ENCODE peak calls at places on chromosomes 2 and 18, in six cellular contexts. L is upper lobe of left lung, D is body of pancreas, U is GM23248, G is tibial nerve, C is cardiac muscle cell. P is an unnamed sample. For H3K4me1, the result is how much of the 10 kb centered on the place peaks cover.

GRCh38 chr2:54161660-54162059 is 46.2 kb downstream of the ACYP2 start:
- DNase-seq in L (no peak), D (no peak), U (peak), G (no peak), C (no peak), P (no peak)

GRCh38 chr2:191910518-191910917 is 63.6 kb upstream of the CAVIN2 start:
- DNase-seq in L (no peak), D (no peak), U (peak), G (no peak), C (no peak), P (no peak)

GRCh38 chr2:221501883-221502269 is 70.2 kb downstream of the EPHA4 start:
- DNase-seq in L (no peak), D (no peak), U (no peak), G (no peak), C (no peak), P (no peak)

GRCh38 chr2:126413079-126413478 is 242.9 kb upstream of the GYPC start:
- DNase-seq in L (no peak), D (no peak), U (no peak), G (no peak), C (no peak), P (no peak)

GRCh38 chr2:236823976-236824375 is 254.4 kb downstream of the ACKR3 start:
- DNase-seq in L (no peak), D (no peak), U (no peak), G (no peak), C (no peak), P (no peak)

GRCh38 chr18:12321331-12321730 is 13.3 kb downstream of the TUBB6 start:
- DNase-seq in L (no peak), D (no peak), U (peak), G (no peak), C (no peak), P (no peak)

GRCh38 chr2:46461716-46462171 is 17.6 kb upstream of the TMEM247 start:
- DNase-seq in L (no peak), D (no peak), U (no peak), G (no peak), C (no peak), P (no peak)

GRCh38 chr2:172864182-172864581 is 128.5 kb downstream of the RAPGEF4 start:
- DNase-seq in L (no peak), D (peak), U (peak), G (peak), C (peak), P (peak)

GRCh38 chr2:108570416-108570815 is 36.1 kb downstream of the LIMS1 start:
- DNase-seq in L (no peak), D (no peak), U (peak), G (no peak), C (no peak), P (no peak)
- H3K4me1 ChIP-seq in L (under half), D (under half), U (half or more), G (under half), C (under half), P (under half)

GRCh38 chr2:24009680-24010476 is at the start of gene MFSD2B:
- DNase-seq in L (peak), D (no peak), U (peak), G (no peak), C (peak), P (no peak)
- H3K4me3 ChIP-seq in L (peak), D (no peak), U (peak), G (peak), C (peak), P (peak)

DNA sequence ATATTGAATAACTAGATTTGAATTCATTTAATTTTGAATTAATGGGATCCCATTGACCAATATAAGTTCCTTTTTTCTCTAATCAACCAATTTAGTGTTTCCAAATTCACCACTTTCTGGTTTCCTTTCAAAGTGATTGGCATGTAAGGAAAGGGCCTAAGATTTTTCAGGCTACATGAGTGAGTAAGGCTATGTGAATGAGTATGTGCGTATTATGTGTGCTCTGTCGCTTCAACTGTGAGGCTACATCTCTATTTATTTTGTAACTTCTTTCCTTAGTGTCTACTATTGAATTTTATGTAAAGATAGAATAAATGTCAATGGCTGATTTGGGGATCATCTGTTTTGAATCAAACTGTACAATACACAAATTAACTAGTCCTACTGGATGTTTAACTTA is 110.7 kb downstream of the ABCA12 start:
- DNase-seq in L (no peak), D (no peak), U (peak), G (no peak), C (no peak), P (no peak)
- H3K27ac ChIP-seq in L (no peak), D (no peak), U (no peak), G (no peak), C (no peak), P (no peak)

GRCh38 chr2:160387558-160388262 is 105.9 kb downstream of the RBMS1 start:
- DNase-seq in L (no peak), D (peak), U (peak), G (peak), C (peak), P (no peak)
- H3K4me1 ChIP-seq in L (under half), D (under half), U (half or more), G (under half), C (under half), P (under half)

GRCh38 chr2:225765845-225766244 is 366.3 kb downstream of the NYAP2 start:
- DNase-seq in L (no peak), D (no peak), U (no peak), G (no peak), C (no peak), P (no peak)

GRCh38 chr2:225768741-225769140 is 369.2 kb downstream of the NYAP2 start:
- DNase-seq in L (no peak), D (no peak), U (no peak), G (no peak), C (no peak), P (no peak)

GRCh38 chr2:225763711-225764110 is 364.2 kb downstream of the NYAP2 start:
- DNase-seq in L (no peak), D (no peak), U (no peak), G (no peak), C (no peak), P (no peak)

GRCh38 chr2:225764346-225764745 is 364.8 kb downstream of the NYAP2 start:
- DNase-seq in L (no peak), D (no peak), U (no peak), G (no peak), C (no peak), P (no peak)

GRCh38 chr2:225766431-225766830 is 366.9 kb downstream of the NYAP2 start:
- DNase-seq in L (no peak), D (no peak), U (no peak), G (no peak), C (no peak), P (no peak)
- H3K4me3 ChIP-seq in L (no peak), D (no peak), U (no peak), G (no peak), C (no peak), P (no peak)

DNA sequence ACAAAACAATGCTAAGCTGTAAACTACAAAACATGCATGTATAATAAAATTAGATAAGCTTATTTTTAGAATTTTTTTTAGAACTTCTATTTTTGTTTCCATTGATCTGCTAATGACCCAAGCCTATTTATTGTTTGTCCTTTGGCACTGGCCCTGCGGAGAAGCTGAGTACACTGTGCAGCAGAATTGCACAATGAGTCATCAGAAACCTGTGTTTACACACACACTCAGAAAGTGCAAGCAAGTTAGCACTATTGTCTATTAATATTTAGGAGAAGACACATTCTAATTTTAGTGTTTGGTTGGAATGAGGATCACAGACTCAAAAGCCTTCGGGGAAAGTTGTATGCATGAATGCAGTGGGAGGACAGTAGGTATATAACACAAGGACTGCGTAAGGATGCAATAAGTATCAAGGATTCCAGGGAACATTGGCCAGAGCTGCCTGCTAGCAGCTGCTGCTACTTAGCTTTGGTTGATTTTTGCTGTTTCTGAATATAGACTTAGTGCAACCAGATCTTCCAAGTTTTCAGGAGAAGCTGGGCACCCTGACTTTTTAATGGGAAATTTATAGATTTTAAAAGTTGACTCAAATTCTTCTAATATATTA is 128.2 kb downstream of the KCNH7 start:
- DNase-seq in L (no peak), D (peak), U (no peak), G (no peak), C (no peak), P (no peak)
- H3K27ac ChIP-seq in L (no peak), D (peak), U (no peak), G (no peak), C (no peak), P (no peak)

GRCh38 chr18:79459946-79460345 is 64.2 kb downstream of the NFATC1 start:
- DNase-seq in L (peak), D (no peak), U (no peak), G (no peak), C (no peak), P (no peak)

GRCh38 chr18:79458917-79459803 is 63.4 kb downstream of the NFATC1 start:
- DNase-seq in L (peak), D (no peak), U (no peak), G (no peak), C (no peak), P (no peak)

GRCh38 chr18:79461627-79462026 is 65.9 kb downstream of the NFATC1 start:
- DNase-seq in L (peak), D (no peak), U (no peak), G (no peak), C (no peak), P (no peak)

GRCh38 chr18:79458131-79458838 is 62.6 kb downstream of the NFATC1 start:
- DNase-seq in L (peak), D (peak), U (peak), G (peak), C (peak), P (no peak)

DNA sequence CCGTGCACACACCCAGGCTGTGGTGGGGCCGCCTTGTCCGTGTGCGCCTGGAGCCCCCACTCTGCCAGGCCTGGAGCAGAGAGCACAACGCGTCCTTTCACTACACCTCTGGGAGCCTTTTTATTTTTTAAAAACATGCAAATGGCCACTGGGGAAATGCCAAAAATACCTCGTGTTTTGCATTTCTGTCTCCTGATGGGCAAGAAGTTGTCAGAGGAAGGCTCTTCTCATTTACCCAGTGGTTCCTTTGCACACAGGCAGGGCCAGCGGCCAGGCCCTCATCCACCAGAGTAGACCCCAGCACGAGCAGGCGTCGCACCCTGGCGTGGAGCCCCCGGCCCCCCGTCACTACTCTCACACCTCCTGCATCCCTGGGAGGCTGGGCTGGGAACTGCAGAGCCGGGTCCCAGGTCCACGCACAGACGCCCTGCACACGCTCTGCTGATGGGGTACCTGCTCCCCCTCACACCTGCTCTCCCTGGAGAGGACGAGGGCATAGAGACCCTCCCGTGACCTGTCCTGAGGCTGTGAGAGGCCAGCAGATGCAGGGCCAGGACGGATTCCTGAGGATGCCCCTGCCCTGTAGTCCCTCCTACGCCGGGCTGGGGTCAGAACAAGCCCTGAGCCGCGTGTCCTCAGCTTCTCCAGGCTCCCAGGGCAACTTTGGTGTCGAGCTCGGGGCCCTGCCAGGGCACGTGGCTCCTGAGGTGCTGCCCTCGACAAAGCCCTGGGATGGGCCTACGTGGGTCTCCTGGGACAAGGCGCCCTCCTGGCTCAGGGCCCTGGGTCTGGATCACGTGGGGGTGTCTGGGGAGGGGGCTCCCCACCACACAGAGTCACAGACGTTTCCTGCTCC is 64.9 kb downstream of the NFATC1 start:
- DNase-seq in L (peak), D (no peak), U (no peak), G (no peak), C (no peak), P (no peak)
- H3K4me1 ChIP-seq in L (under half), D (under half), U (under half), G (under half), C (under half), P (under half)

GRCh38 chr2:197944416-197944815 is 140.0 kb downstream of the PLCL1 start:
- DNase-seq in L (no peak), D (no peak), U (no peak), G (no peak), C (no peak), P (no peak)
- H3K4me3 ChIP-seq in L (no peak), D (no peak), U (no peak), G (no peak), C (no peak), P (no peak)

DNA sequence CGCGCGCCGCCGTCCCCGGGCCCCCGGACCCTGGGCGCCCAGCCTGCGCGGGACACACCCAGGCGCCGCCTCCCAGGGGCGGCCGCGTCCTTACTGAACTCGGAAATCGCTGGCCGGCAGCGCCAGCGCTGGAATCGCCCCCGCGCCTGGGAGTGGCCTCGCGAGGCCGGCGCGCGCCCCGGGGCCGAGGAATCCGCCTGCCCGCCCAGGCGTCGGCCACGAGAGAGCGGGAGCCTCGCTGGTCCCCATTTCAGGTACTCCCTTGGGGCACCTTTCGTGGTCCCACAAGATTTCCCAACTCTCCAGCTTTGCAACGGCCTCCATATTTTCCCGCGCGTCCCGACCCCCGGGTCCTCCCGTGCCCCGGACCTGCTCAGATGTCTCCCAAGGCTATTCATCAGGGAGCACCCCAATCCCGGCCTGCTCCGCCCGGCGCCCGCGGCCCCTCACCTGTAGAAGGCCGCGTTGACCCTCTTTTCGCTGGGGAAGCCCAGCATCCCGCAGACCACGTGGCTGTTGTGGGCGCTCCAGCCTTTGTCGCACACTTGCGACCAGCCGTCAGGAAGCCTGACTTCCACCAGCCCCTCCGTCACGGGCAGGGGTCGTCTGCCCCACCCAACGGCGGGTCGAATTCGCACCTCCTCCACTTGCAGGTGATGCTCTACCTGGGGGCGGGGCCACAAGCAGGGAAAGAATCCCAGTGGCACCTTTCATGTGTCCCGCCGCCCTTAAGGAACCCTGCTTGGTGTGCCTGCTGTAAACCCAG is 4.6 kb downstream of the LOXL3 start:
- DNase-seq in L (peak), D (peak), U (peak), G (no peak), C (peak), P (no peak)
- H3K27ac ChIP-seq in L (peak), D (no peak), U (peak), G (peak), C (no peak), P (no peak)